ENCODE peak calls at places on chromosomes 16 and 17, in four cellular contexts. O is NCI-H187; G is activated T-cell treated with anti-CD3 and anti-CD28 coated beads for 4 hours; Q is activated CD4-positive, CD25-positive, alpha-beta regulatory T cell. R is an unnamed sample.

GRCh38 chr16:86396318-86396882 is 113.9 kb upstream of the FOXF1 start:
- DNase-seq in O (no peak), G (no peak), Q (no peak), R (no peak)

GRCh38 chr16:8660841-8661301 is 13.5 kb upstream of the ABAT start:
- DNase-seq in O (peak; percentile 25), G (peak; percentile 32), Q (peak; percentile 28), R (no peak)

GRCh38 chr17:49993423-49994037 is 1.5 kb downstream of the DLX3 start:
- DNase-seq in O (no peak), G (no peak), Q (no peak), R (no peak)

GRCh38 chr16:87926246-87927194 is 9.8 kb downstream of the CA5A start:
- DNase-seq in O (peak; percentile 37), G (peak; percentile 28), Q (no peak), R (no peak)

GRCh38 chr16:88539261-88539651 is 30.9 kb upstream of the ZC3H18 start:
- DNase-seq in O (no peak), G (no peak), Q (no peak), R (no peak)

GRCh38 chr17:8481089-8481488 is 45.4 kb downstream of the NDEL1 start:
- DNase-seq in O (no peak), G (no peak), Q (no peak), R (no peak)

GRCh38 chr17:30376621-30377452 is 1.9 kb upstream of the CPD start:
- DNase-seq in O (peak; percentile 92), G (peak; percentile 38), Q (no peak), R (no peak)

GRCh38 chr17:58329035-58329807 is 626 bp upstream of the TSPOAP1 start:
- DNase-seq in O (no peak), G (peak; percentile 80), Q (peak; percentile 58), R (no peak)

GRCh38 chr17:76716146-76716833 is 5.5 kb upstream of the MXRA7 start:
- DNase-seq in O (no peak), G (no peak), Q (no peak), R (no peak)